ENCODE peak calls at places on chromosomes 7 and 10, in seven cellular contexts. One of them, this sample, is unnamed.

GRCh38 chr7:109821156-109821555 is 1251.5 kb downstream of the DNAJB9 start:
- DNase-seq in astrocyte of the spinal cord: no peak
- DNase-seq in AG04449: no peak
- DNase-seq in tibial artery: no peak
- DNase-seq in cardiac fibroblast: no peak
- DNase-seq in stomach: no peak
- DNase-seq in body of pancreas: no peak
- DNase-seq in this sample: no peak

GRCh38 chr7:90625562-90625961 is 29.4 kb downstream of the CDK14 start:
- DNase-seq in body of pancreas: peak
- DNase-seq in cardiac fibroblast: peak
- DNase-seq in stomach: no peak
- DNase-seq in astrocyte of the spinal cord: peak
- DNase-seq in tibial artery: no peak
- DNase-seq in AG04449: no peak
- DNase-seq in this sample: peak

GRCh38 chr7:5139998-5140397 is 50.0 kb upstream of the WIPI2 start:
- DNase-seq in stomach: peak
- DNase-seq in astrocyte of the spinal cord: no peak
- DNase-seq in AG04449: no peak
- DNase-seq in tibial artery: no peak
- DNase-seq in body of pancreas: peak
- DNase-seq in cardiac fibroblast: peak
- DNase-seq in this sample: peak

GRCh38 chr7:118803-119376 is 73.5 kb upstream of the FAM20C start:
- DNase-seq in astrocyte of the spinal cord: no peak
- DNase-seq in body of pancreas: no peak
- DNase-seq in AG04449: no peak
- DNase-seq in stomach: no peak
- DNase-seq in tibial artery: no peak
- DNase-seq in cardiac fibroblast: no peak
- DNase-seq in this sample: no peak

GRCh38 chr10:4234661-4235060 is 449.7 kb upstream of the KLF6 start:
- DNase-seq in stomach: no peak
- DNase-seq in astrocyte of the spinal cord: no peak
- DNase-seq in cardiac fibroblast: peak
- DNase-seq in body of pancreas: no peak
- DNase-seq in tibial artery: no peak
- DNase-seq in AG04449: no peak
- DNase-seq in this sample: peak

GRCh38 chr10:131573256-131574215 is 262.0 kb upstream of the TCERG1L start:
- DNase-seq in tibial artery: peak
- DNase-seq in AG04449: no peak
- DNase-seq in cardiac fibroblast: no peak
- DNase-seq in body of pancreas: no peak
- DNase-seq in astrocyte of the spinal cord: no peak
- DNase-seq in stomach: peak
- DNase-seq in this sample: no peak

GRCh38 chr10:106661767-106662140 is 502.8 kb downstream of the SORCS1 start:
- DNase-seq in stomach: no peak
- DNase-seq in AG04449: no peak
- DNase-seq in tibial artery: no peak
- DNase-seq in astrocyte of the spinal cord: no peak
- DNase-seq in body of pancreas: no peak
- DNase-seq in cardiac fibroblast: no peak
- DNase-seq in this sample: no peak

GRCh38 chr10:124035928-124036558 is 57.4 kb downstream of the CHST15 start:
- DNase-seq in AG04449: no peak
- DNase-seq in body of pancreas: no peak
- DNase-seq in stomach: peak
- DNase-seq in cardiac fibroblast: no peak
- DNase-seq in tibial artery: no peak
- DNase-seq in astrocyte of the spinal cord: peak
- DNase-seq in this sample: no peak

GRCh38 chr10:124536496-124537050 is 75.0 kb downstream of the LHPP start:
- DNase-seq in AG04449: no peak
- DNase-seq in tibial artery: no peak
- DNase-seq in cardiac fibroblast: no peak
- DNase-seq in body of pancreas: no peak
- DNase-seq in stomach: no peak
- DNase-seq in astrocyte of the spinal cord: no peak
- DNase-seq in this sample: peak

GRCh38 chr7:156460861-156461632 is 179.5 kb upstream of the RNF32 start:
- DNase-seq in cardiac fibroblast: no peak
- DNase-seq in body of pancreas: no peak
- DNase-seq in astrocyte of the spinal cord: no peak
- DNase-seq in stomach: peak
- DNase-seq in tibial artery: no peak
- DNase-seq in AG04449: no peak
- DNase-seq in this sample: no peak

GRCh38 chr7:29086545-29086944 is 59.8 kb downstream of the CPVL start:
- DNase-seq in body of pancreas: no peak
- DNase-seq in tibial artery: no peak
- DNase-seq in AG04449: no peak
- DNase-seq in stomach: no peak
- DNase-seq in astrocyte of the spinal cord: no peak
- DNase-seq in cardiac fibroblast: no peak
- DNase-seq in this sample: no peak

GRCh38 chr7:102260856-102261255 is 25.8 kb upstream of the SH2B2 start:
- DNase-seq in stomach: no peak
- DNase-seq in astrocyte of the spinal cord: peak
- DNase-seq in body of pancreas: no peak
- DNase-seq in cardiac fibroblast: peak
- DNase-seq in AG04449: no peak
- DNase-seq in tibial artery: no peak
- DNase-seq in this sample: peak

GRCh38 chr7:3978839-3979238 is 677.8 kb downstream of the SDK1 start:
- DNase-seq in AG04449: no peak
- DNase-seq in astrocyte of the spinal cord: no peak
- DNase-seq in cardiac fibroblast: no peak
- DNase-seq in stomach: no peak
- DNase-seq in tibial artery: no peak
- DNase-seq in body of pancreas: no peak
- DNase-seq in this sample: no peak

GRCh38 chr7:3267928-3268690 is 32.9 kb upstream of the SDK1 start:
- DNase-seq in AG04449: peak
- DNase-seq in cardiac fibroblast: peak
- DNase-seq in body of pancreas: no peak
- DNase-seq in stomach: no peak
- DNase-seq in tibial artery: no peak
- DNase-seq in astrocyte of the spinal cord: peak
- DNase-seq in this sample: peak

GRCh38 chr10:108784534-108784933 is 1138.8 kb downstream of the XPNPEP1 start:
- DNase-seq in cardiac fibroblast: no peak
- DNase-seq in stomach: no peak
- DNase-seq in tibial artery: no peak
- DNase-seq in body of pancreas: no peak
- DNase-seq in AG04449: no peak
- DNase-seq in astrocyte of the spinal cord: no peak
- DNase-seq in this sample: no peak

GRCh38 chr10:108782411-108782810 is 1140.9 kb downstream of the XPNPEP1 start:
- DNase-seq in cardiac fibroblast: no peak
- DNase-seq in stomach: no peak
- DNase-seq in AG04449: no peak
- DNase-seq in astrocyte of the spinal cord: no peak
- DNase-seq in tibial artery: no peak
- DNase-seq in body of pancreas: no peak
- DNase-seq in this sample: no peak

GRCh38 chr10:108787932-108788331 is 1135.4 kb downstream of the XPNPEP1 start:
- DNase-seq in body of pancreas: no peak
- DNase-seq in AG04449: no peak
- DNase-seq in tibial artery: no peak
- DNase-seq in astrocyte of the spinal cord: peak
- DNase-seq in stomach: no peak
- DNase-seq in cardiac fibroblast: peak
- DNase-seq in this sample: peak

GRCh38 chr10:108785011-108785410 is 1138.3 kb downstream of the XPNPEP1 start:
- DNase-seq in astrocyte of the spinal cord: no peak
- DNase-seq in cardiac fibroblast: no peak
- DNase-seq in stomach: no peak
- DNase-seq in tibial artery: no peak
- DNase-seq in AG04449: no peak
- DNase-seq in body of pancreas: no peak
- DNase-seq in this sample: no peak

DNA sequence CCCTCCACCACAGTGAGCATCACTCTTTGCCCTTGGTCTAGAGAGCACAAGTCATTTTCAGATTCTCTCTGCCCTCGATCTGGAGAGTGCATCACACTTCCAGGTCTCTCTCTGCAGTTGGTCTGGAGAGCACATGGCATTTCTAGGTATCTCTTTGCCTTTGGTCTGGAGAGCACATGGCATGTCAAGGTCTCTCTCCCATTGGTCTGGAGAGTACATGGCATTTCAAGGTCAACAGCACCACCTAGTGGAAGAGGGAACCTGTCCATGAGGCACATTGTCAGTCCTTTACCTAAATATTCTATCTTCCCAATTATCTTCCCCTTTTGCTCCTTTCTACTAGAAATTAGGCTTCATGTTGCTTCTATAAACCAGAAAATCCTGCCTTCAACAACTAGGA is 1139.4 kb downstream of the XPNPEP1 start:
- DNase-seq in stomach: peak
- DNase-seq in cardiac fibroblast: peak
- DNase-seq in AG04449: no peak
- DNase-seq in astrocyte of the spinal cord: peak
- DNase-seq in tibial artery: no peak
- DNase-seq in body of pancreas: no peak
- DNase-seq in this sample: peak
- TF ChIP-seq CTCF in stomach: no peak
- TF ChIP-seq CTCF in cardiac fibroblast: peak
- TF ChIP-seq CTCF in AG04449: no peak
- TF ChIP-seq CTCF in astrocyte of the spinal cord: peak
- TF ChIP-seq CTCF in tibial artery: no peak
- TF ChIP-seq CTCF in body of pancreas: no peak
- TF ChIP-seq CTCF in this sample: peak

GRCh38 chr7:18689535-18689934 is 194.0 kb downstream of the HDAC9 start:
- DNase-seq in body of pancreas: no peak
- DNase-seq in astrocyte of the spinal cord: peak
- DNase-seq in cardiac fibroblast: no peak
- DNase-seq in tibial artery: no peak
- DNase-seq in stomach: no peak
- DNase-seq in AG04449: no peak
- DNase-seq in this sample: no peak
- H3K4me3 ChIP-seq in body of pancreas: no peak
- H3K4me3 ChIP-seq in astrocyte of the spinal cord: no peak
- H3K4me3 ChIP-seq in cardiac fibroblast: no peak
- H3K4me3 ChIP-seq in tibial artery: no peak
- H3K4me3 ChIP-seq in stomach: no peak
- H3K4me3 ChIP-seq in AG04449: no peak
- H3K4me3 ChIP-seq in this sample: no peak

DNA sequence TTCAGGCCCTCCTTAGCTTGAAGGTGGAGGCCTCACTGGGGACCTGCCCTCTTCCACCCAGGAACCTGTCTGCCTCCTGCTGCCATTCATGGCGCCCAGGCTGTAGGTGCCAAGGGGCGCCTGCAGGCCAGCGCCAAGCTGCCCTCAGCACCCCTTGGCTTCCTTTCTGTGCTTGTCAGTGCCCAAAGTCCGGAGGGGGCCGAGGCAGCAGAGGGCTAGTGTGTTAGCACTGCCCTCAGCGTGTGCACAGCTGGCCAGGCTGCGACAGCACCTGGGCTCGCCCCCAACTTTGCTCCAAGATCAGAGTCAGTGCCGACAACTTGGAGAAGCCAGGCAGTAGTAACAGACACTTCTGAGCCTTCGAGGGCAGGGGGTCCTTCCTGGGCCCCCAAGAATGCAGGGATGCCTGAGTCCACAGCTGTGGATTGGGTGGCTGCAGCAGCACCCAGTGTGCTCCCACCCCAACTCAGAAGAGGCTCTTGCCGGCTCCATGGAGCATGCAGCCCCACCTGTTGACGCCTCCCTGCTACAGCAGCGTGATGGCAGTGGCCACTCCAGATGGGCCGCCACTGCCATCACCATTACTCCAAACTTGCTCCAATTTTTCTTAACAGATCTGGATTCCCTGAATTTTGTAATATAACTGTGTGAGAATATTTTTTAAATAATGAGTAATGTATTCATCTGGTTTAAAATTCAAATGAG is 41.7 kb downstream of the CACUL1 start:
- DNase-seq in tibial artery: no peak
- DNase-seq in body of pancreas: peak
- DNase-seq in AG04449: no peak
- DNase-seq in astrocyte of the spinal cord: no peak
- DNase-seq in stomach: no peak
- DNase-seq in cardiac fibroblast: no peak
- DNase-seq in this sample: no peak
- TF ChIP-seq CTCF in tibial artery: no peak
- TF ChIP-seq CTCF in body of pancreas: no peak
- TF ChIP-seq CTCF in AG04449: no peak
- TF ChIP-seq CTCF in astrocyte of the spinal cord: peak
- TF ChIP-seq CTCF in stomach: no peak
- TF ChIP-seq CTCF in cardiac fibroblast: peak
- TF ChIP-seq CTCF in this sample: peak

GRCh38 chr7:100431286-100431735 is 1.7 kb downstream of the MEPCE start:
- DNase-seq in cardiac fibroblast: no peak
- DNase-seq in tibial artery: no peak
- DNase-seq in astrocyte of the spinal cord: no peak
- DNase-seq in stomach: no peak
- DNase-seq in body of pancreas: no peak
- DNase-seq in AG04449: no peak
- DNase-seq in this sample: no peak

GRCh38 chr7:100433592-100434296 is 2.6 kb downstream of the PPP1R35 start:
- DNase-seq in cardiac fibroblast: no peak
- DNase-seq in stomach: no peak
- DNase-seq in AG04449: no peak
- DNase-seq in body of pancreas: peak
- DNase-seq in tibial artery: no peak
- DNase-seq in astrocyte of the spinal cord: no peak
- DNase-seq in this sample: no peak

GRCh38 chr7:100432053-100432452 is 2.4 kb downstream of the MEPCE start:
- DNase-seq in body of pancreas: no peak
- DNase-seq in cardiac fibroblast: no peak
- DNase-seq in AG04449: no peak
- DNase-seq in stomach: no peak
- DNase-seq in astrocyte of the spinal cord: no peak
- DNase-seq in tibial artery: no peak
- DNase-seq in this sample: no peak

GRCh38 chr7:100433276-100433591 is 3.1 kb downstream of the PPP1R35 start:
- DNase-seq in AG04449: no peak
- DNase-seq in body of pancreas: no peak
- DNase-seq in stomach: no peak
- DNase-seq in cardiac fibroblast: no peak
- DNase-seq in astrocyte of the spinal cord: no peak
- DNase-seq in tibial artery: no peak
- DNase-seq in this sample: no peak

DNA sequence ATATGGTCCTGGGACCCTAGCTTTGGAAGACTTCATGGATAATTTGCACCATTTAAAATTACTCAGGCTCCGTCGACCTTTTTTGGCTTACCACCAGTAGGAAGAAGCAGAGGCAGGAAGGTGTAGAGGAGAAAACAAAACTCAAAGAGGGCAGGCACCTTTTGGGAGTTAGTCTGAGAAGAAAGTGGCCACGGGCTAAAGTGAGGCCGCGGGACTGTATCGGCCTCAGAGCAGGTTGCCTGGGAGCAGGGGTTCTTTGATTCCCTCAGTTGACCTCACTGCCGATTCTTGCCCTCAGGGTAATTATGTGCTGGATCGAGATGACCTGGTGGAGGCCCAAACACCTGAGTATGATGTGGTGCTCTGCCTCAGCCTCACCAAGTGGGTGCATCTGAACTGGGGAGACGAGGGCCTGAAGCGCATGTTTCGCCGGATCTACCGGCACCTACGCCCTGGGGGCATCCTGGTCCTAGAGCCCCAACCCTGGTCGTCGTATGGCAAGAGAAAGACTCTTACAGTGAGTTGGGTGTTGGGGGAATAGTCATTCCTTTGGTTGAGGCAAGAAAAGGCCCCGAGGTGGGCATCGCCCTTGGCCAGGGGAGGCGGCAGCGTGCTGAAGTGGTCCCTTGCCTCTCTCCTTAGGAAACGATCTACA is 3.1 kb downstream of the MEPCE start:
- DNase-seq in tibial artery: no peak
- DNase-seq in cardiac fibroblast: no peak
- DNase-seq in astrocyte of the spinal cord: no peak
- DNase-seq in AG04449: no peak
- DNase-seq in body of pancreas: no peak
- DNase-seq in stomach: no peak
- DNase-seq in this sample: no peak
- H3K4me3 ChIP-seq in tibial artery: no peak
- H3K4me3 ChIP-seq in cardiac fibroblast: no peak
- H3K4me3 ChIP-seq in astrocyte of the spinal cord: no peak
- H3K4me3 ChIP-seq in AG04449: no peak
- H3K4me3 ChIP-seq in body of pancreas: no peak
- H3K4me3 ChIP-seq in stomach: no peak
- H3K4me3 ChIP-seq in this sample: peak

This sample was measured in fibroblast of pulmonary artery.